ENCODE peak calls at places on chromosomes 6 and 20, in four cellular contexts. F is GM12878, W is K562, A is HL-60. Y is an unnamed sample.

GRCh38 chr6:137927777-137928218 is 60.7 kb downstream of the TNFAIP3 start:
- DNase-seq in W (no peak), F (peak; percentile 99), A (peak; percentile 85), Y (no peak)

GRCh38 chr6:37566209-37566859 is 66.6 kb upstream of the CCDC167 start:
- DNase-seq in A (peak; percentile 23), F (no peak), W (peak; percentile 86), Y (peak; percentile 85)

GRCh38 chr6:139521338-139521737 is 146.9 kb upstream of the CITED2 start:
- DNase-seq in A (no peak), F (no peak), W (no peak), Y (no peak)

GRCh38 chr6:165972139-165972802 is 195.4 kb downstream of the TBXT start:
- DNase-seq in W (no peak), A (no peak), F (no peak), Y (no peak)

GRCh38 chr6:70686548-70687133 is 19.0 kb downstream of the SMAP1 start:
- DNase-seq in A (no peak), F (no peak), W (peak; percentile 23), Y (no peak)

GRCh38 chr6:68760486-68760885 is 125.4 kb downstream of the ADGRB3 start:
- DNase-seq in A (no peak), W (no peak), F (no peak), Y (no peak)

GRCh38 chr20:57476641-57477461 is 48.1 kb downstream of the CTCFL start:
- DNase-seq in W (no peak), A (no peak), F (no peak), Y (no peak)

GRCh38 chr6:31007694-31008093 is 2.6 kb upstream of the MUC22 start:
- DNase-seq in F (no peak), A (no peak), W (no peak), Y (no peak)

GRCh38 chr20:19793716-19794115 is 35.7 kb downstream of the RIN2 start:
- DNase-seq in F (no peak), W (no peak), A (no peak), Y (no peak)

GRCh38 chr6:149474108-149474935 is 10.5 kb downstream of the ZC3H12D start:
- DNase-seq in W (no peak), F (no peak), A (no peak), Y (no peak)

GRCh38 chr6:42454428-42454791 is 2.7 kb upstream of the TRERF1 start:
- DNase-seq in A (peak; percentile 55), F (no peak), W (no peak), Y (no peak)

GRCh38 chr20:44111712-44112335 is 75.2 kb downstream of the JPH2 start:
- DNase-seq in A (no peak), F (no peak), W (no peak), Y (no peak)

GRCh38 chr6:164396071-164397047 is 913.0 kb downstream of the C6orf118 start:
- DNase-seq in F (no peak), A (no peak), W (no peak), Y (no peak)

GRCh38 chr6:87772597-87773530 is 70.8 kb upstream of the AKIRIN2 start:
- DNase-seq in F (no peak), W (no peak), A (no peak), Y (no peak)

GRCh38 chr20:58876437-58876836 is 23.9 kb downstream of the GNAS start:
- DNase-seq in A (no peak), F (no peak), W (no peak), Y (no peak)

GRCh38 chr20:59004493-59004762 is 2.6 kb downstream of the CTSZ start:
- DNase-seq in W (no peak), A (no peak), F (no peak), Y (peak; percentile 80)

GRCh38 chr6:131400054-131400781 is 172.8 kb upstream of the ARG1 start:
- DNase-seq in A (no peak), W (no peak), F (no peak), Y (no peak)

GRCh38 chr20:34549929-34550305 is 8.6 kb upstream of the MAP1LC3A start:
- DNase-seq in A (no peak), F (no peak), W (no peak), Y (no peak)

GRCh38 chr20:32945710-32946221 is 58.5 kb downstream of the SUN5 start:
- DNase-seq in A (peak; percentile 30), F (no peak), W (peak; percentile 46), Y (no peak)

GRCh38 chr6:126873351-126873750 is 245.1 kb upstream of the RSPO3 start:
- DNase-seq in F (no peak), A (no peak), W (no peak), Y (no peak)

GRCh38 chr6:109783245-109783990 is 92.3 kb downstream of the FIG4 start:
- DNase-seq in F (no peak), A (no peak), W (peak; percentile 26), Y (no peak)

GRCh38 chr20:59749293-59749680 is 144.9 kb downstream of the PHACTR3 start:
- DNase-seq in W (no peak), A (no peak), F (no peak), Y (no peak)

GRCh38 chr6:52982680-52983079 is 12.4 kb downstream of the GSTA4 start:
- DNase-seq in F (no peak), A (no peak), W (no peak), Y (no peak)

GRCh38 chr6:134665029-134665723 is 284.7 kb downstream of the ALDH8A1 start:
- DNase-seq in A (no peak), W (no peak), F (no peak), Y (no peak)

GRCh38 chr6:74455786-74456185 is 750.1 kb downstream of the COL12A1 start:
- DNase-seq in W (no peak), F (no peak), A (no peak), Y (no peak)

GRCh38 chr20:5192570-5193431 is 66.0 kb downstream of the CDS2 start:
- DNase-seq in A (no peak), F (no peak), W (no peak), Y (no peak)

GRCh38 chr6:1701668-1702353 is 92.1 kb downstream of the FOXC1 start:
- DNase-seq in A (no peak), F (no peak), W (no peak), Y (no peak)
- TF ChIP-seq SPI1 in A (no peak), F (no peak), W (no peak), Y (no peak)

GRCh38 chr20:40945754-40946451 is 82.7 kb upstream of the TOP1 start:
- DNase-seq in A (peak; percentile 57), W (peak; percentile 59), F (no peak), Y (peak; percentile 36)

GRCh38 chr20:40942775-40943174 is 85.8 kb upstream of the TOP1 start:
- DNase-seq in F (no peak), W (no peak), A (no peak), Y (no peak)

GRCh38 chr20:40945189-40945588 is 83.4 kb upstream of the TOP1 start:
- DNase-seq in F (no peak), W (no peak), A (no peak), Y (no peak)

GRCh38 chr20:40942015-40942414 is 86.6 kb upstream of the TOP1 start:
- DNase-seq in F (no peak), W (no peak), A (peak; percentile 31), Y (no peak)

GRCh38 chr20:40943591-40943990 is 85.0 kb upstream of the TOP1 start:
- DNase-seq in W (no peak), A (no peak), F (no peak), Y (no peak)
- TF ChIP-seq SPI1 in W (no peak), A (no peak), F (no peak), Y (no peak)

GRCh38 chr20:17710379-17711305 is 10.9 kb downstream of the BANF2 start:
- DNase-seq in F (no peak), W (no peak), A (no peak), Y (no peak)
- TF ChIP-seq SPI1 in F (no peak), W (no peak), A (no peak), Y (no peak)

GRCh38 chr6:19811397-19812079 is 25.6 kb upstream of the ID4 start:
- DNase-seq in W (no peak), F (no peak), A (no peak), Y (no peak)

GRCh38 chr6:19806971-19807396 is 30.2 kb upstream of the ID4 start:
- DNase-seq in A (no peak), W (no peak), F (no peak), Y (no peak)

DNA sequence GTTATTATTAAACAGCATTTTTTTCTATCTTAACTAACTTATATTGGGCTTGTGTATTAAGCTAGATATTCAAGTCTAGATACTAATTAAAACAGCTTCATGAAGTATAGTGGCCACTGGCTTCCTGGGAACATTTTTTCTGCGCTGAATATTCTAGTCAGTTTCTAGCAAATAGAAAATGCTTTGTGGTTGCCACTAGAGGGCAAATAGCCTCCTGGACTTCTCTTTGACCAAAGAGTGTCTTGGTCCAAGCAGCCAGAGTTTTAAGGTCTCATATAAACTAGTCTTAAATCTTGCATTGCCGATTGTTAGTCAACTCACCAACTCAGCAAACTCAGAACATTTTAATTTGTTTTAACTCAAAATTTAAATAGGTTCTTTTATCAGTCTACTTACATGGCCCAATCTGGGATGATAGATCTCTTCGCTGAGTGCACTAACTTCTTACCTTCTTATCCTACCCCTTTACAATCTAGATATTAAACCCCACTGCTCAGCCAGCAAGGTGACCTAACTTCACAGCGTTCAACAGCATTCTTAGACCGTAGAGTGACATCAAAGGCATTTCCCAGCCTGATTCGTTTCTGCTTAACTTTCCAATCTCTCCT is 24.6 kb upstream of the ID4 start:
- DNase-seq in W (peak; percentile 34), F (no peak), A (peak; percentile 2), Y (no peak)
- TF ChIP-seq SPI1 in W (no peak), F (no peak), A (no peak), Y (no peak)

GRCh38 chr20:48284837-48285236 is 499.6 kb upstream of the SULF2 start:
- DNase-seq in W (no peak), F (no peak), A (no peak), Y (no peak)
- TF ChIP-seq SPI1 in W (no peak), F (no peak), A (no peak), Y (no peak)

DNA sequence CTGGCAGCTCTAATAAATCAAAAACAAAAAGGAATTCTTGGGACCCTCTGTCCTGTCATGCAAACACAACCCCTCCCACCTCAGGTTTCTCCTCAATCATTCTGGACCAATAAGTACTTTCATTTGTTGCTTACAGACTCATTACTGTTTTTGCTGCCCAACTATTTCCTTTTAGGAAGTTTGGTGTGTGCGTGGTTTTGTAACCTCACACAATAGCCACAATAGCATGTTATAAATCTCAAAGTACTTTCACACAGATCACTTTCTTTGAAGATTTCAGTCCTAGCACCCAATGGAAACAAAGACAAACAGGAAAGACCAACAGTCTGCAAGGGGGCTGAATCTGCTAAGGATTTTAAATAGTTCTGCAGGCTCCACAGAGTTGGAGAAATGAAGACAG is 4.4 kb downstream of the MRPL14 start:
- DNase-seq in F (peak; percentile 25), W (no peak), A (no peak), Y (no peak)
- TF ChIP-seq SPI1 in F (no peak), W (no peak), A (no peak), Y (no peak)

Y was measured in GM12891.